ENCODE peak calls at places on chromosomes 2 and 18, in nine cellular contexts. M, P, Z, F, H, T, G, K and J are unnamed samples.
A peak's percentile ranks its signal among the peaks of the same experiment; 100 is the strongest.

GRCh38 chr18:32167980-32168379 is 21.9 kb upstream of the MEP1B start:
- DNase-seq in M (no peak), P (no peak), Z (no peak), F (no peak), H (no peak), T (no peak), G (no peak), K (no peak), J (no peak)

GRCh38 chr18:79863161-79863945 is 65.6 kb downstream of the KCNG2 start:
- DNase-seq in M (no peak), P (no peak), Z (peak; percentile 76), F (no peak), H (no peak), T (no peak), G (no peak), K (peak; percentile 13), J (no peak)

GRCh38 chr2:17245921-17246320 is 272.3 kb downstream of the RAD51AP2 start:
- DNase-seq in M (no peak), P (no peak), Z (no peak), F (no peak), H (no peak), T (no peak), G (no peak), K (no peak), J (no peak)

GRCh38 chr2:71531522-71532047 is 78.2 kb downstream of the DYSF start:
- DNase-seq in M (no peak), P (no peak), Z (no peak), F (no peak), H (no peak), T (no peak), G (no peak), K (no peak), J (no peak)

GRCh38 chr18:44789704-44790103 is 109.0 kb downstream of the SETBP1 start:
- DNase-seq in M (no peak), P (no peak), Z (no peak), F (no peak), H (no peak), T (peak; percentile 12), G (no peak), K (no peak), J (no peak)

GRCh38 chr2:28271914-28272240 is 120.8 kb upstream of the FOSL2 start:
- DNase-seq in M (no peak), P (no peak), Z (no peak), F (no peak), H (no peak), T (no peak), G (no peak), K (no peak), J (no peak)

GRCh38 chr2:20916604-20917286 is 93.8 kb upstream of the LDAH start:
- DNase-seq in M (no peak), P (peak; percentile 4), Z (no peak), F (no peak), H (no peak), T (no peak), G (no peak), K (no peak), J (no peak)

GRCh38 chr2:175449616-175450015 is 268.1 kb upstream of the ATP5MC3 start:
- DNase-seq in M (no peak), P (no peak), Z (no peak), F (no peak), H (no peak), T (no peak), G (no peak), K (no peak), J (no peak)

GRCh38 chr2:104863229-104863584 is 9.3 kb downstream of the POU3F3 start:
- DNase-seq in M (no peak), P (no peak), Z (no peak), F (no peak), H (no peak), T (no peak), G (no peak), K (no peak), J (no peak)

GRCh38 chr2:180128861-180129260 is 121.8 kb upstream of the CWC22 start:
- DNase-seq in M (no peak), P (no peak), Z (no peak), F (no peak), H (no peak), T (no peak), G (no peak), K (no peak), J (no peak)

GRCh38 chr2:167142554-167142953 is 254.3 kb downstream of the XIRP2 start:
- DNase-seq in M (no peak), P (no peak), Z (no peak), F (no peak), H (no peak), T (no peak), G (no peak), K (no peak), J (no peak)

GRCh38 chr2:217268978-217269377 is 409.1 kb upstream of the TNP1 start:
- DNase-seq in M (no peak), P (no peak), Z (no peak), F (no peak), H (no peak), T (no peak), G (no peak), K (no peak), J (no peak)

GRCh38 chr2:85917887-85918795 is 29.4 kb upstream of the ST3GAL5 start:
- DNase-seq in M (no peak), P (no peak), Z (no peak), F (no peak), H (no peak), T (no peak), G (no peak), K (peak; percentile 17), J (no peak)

GRCh38 chr2:47554311-47554905 is 151.5 kb downstream of the MSH2 start:
- DNase-seq in M (peak; percentile 3), P (no peak), Z (no peak), F (no peak), H (no peak), T (no peak), G (no peak), K (no peak), J (no peak)

GRCh38 chr18:32958746-32959145 is 185.9 kb upstream of the KLHL14 start:
- DNase-seq in M (no peak), P (no peak), Z (no peak), F (no peak), H (no peak), T (no peak), G (no peak), K (no peak), J (no peak)

GRCh38 chr2:120224256-120224655 is 1.1 kb upstream of the TMEM185B start:
- DNase-seq in M (peak; percentile 71), P (no peak), Z (peak; percentile 75), F (no peak), H (no peak), T (no peak), G (no peak), K (no peak), J (no peak)

GRCh38 chr2:199273043-199273647 is 184.6 kb downstream of the SATB2 start:
- DNase-seq in M (no peak), P (peak; percentile 9), Z (no peak), F (no peak), H (no peak), T (no peak), G (no peak), K (no peak), J (no peak)

GRCh38 chr2:172877826-172878225 is 142.2 kb downstream of the RAPGEF4 start:
- DNase-seq in M (no peak), P (no peak), Z (no peak), F (no peak), H (no peak), T (no peak), G (no peak), K (no peak), J (no peak)

GRCh38 chr2:150732064-150732463 is 244.6 kb upstream of the RND3 start:
- DNase-seq in M (no peak), P (no peak), Z (no peak), F (no peak), H (no peak), T (no peak), G (no peak), K (no peak), J (no peak)

GRCh38 chr2:120323214-120323613 is 22.7 kb upstream of the INHBB start:
- DNase-seq in M (no peak), P (no peak), Z (no peak), F (no peak), H (no peak), T (no peak), G (no peak), K (peak; percentile 59), J (no peak)

GRCh38 chr2:119721462-119721861 is 38.3 kb upstream of the PTPN4 start:
- DNase-seq in M (no peak), P (no peak), Z (no peak), F (no peak), H (no peak), T (no peak), G (no peak), K (no peak), J (no peak)

GRCh38 chr2:171703574-171704347 is 16.5 kb downstream of the DYNC1I2 start:
- DNase-seq in M (no peak), P (peak; percentile 22), Z (no peak), F (no peak), H (peak; percentile 20), T (no peak), G (no peak), K (no peak), J (no peak)

GRCh38 chr2:5692561-5693287 is 540 bp downstream of the SOX11 start:
- DNase-seq in M (no peak), P (no peak), Z (no peak), F (no peak), H (no peak), T (no peak), G (no peak), K (no peak), J (no peak)

GRCh38 chr2:17851731-17852585 is 26.5 kb upstream of the KCNS3 start:
- DNase-seq in M (no peak), P (peak; percentile 65), Z (no peak), F (no peak), H (peak; percentile 28), T (peak; percentile 71), G (no peak), K (peak; percentile 26), J (no peak)

GRCh38 chr2:219433666-219434467 is 776 bp upstream of the SPEG start:
- DNase-seq in M (no peak), P (no peak), Z (no peak), F (no peak), H (peak; percentile 29), T (peak; percentile 59), G (no peak), K (no peak), J (no peak)